ENCODE peak calls at places on chromosomes 4 and X, in seven cellular contexts. One of them, this sample, is unnamed. For H3K4me1, the result is how much of the 10 kb centered on the place peaks cover.

GRCh38 chr4:142901166-142901662 is 55.1 kb upstream of the INPP4B start:
- DNase-seq in endothelial cell of umbilical vein: no peak
- DNase-seq in stomach: no peak
- DNase-seq in Panc1: no peak
- DNase-seq in upper lobe of left lung: no peak
- DNase-seq in sigmoid colon: no peak
- DNase-seq in SK-N-SH: no peak
- DNase-seq in this sample: no peak

GRCh38 chr4:149891381-149891780 is 75.7 kb upstream of the IQCM start:
- DNase-seq in upper lobe of left lung: no peak
- DNase-seq in SK-N-SH: no peak
- DNase-seq in endothelial cell of umbilical vein: no peak
- DNase-seq in Panc1: no peak
- DNase-seq in stomach: no peak
- DNase-seq in sigmoid colon: no peak
- DNase-seq in this sample: no peak

GRCh38 chr4:112361181-112361791 is 64.1 kb downstream of the ALPK1 start:
- DNase-seq in upper lobe of left lung: no peak
- DNase-seq in SK-N-SH: no peak
- DNase-seq in sigmoid colon: no peak
- DNase-seq in stomach: no peak
- DNase-seq in Panc1: no peak
- DNase-seq in endothelial cell of umbilical vein: no peak
- DNase-seq in this sample: no peak

GRCh38 chrX:103398321-103398937 is 22.1 kb downstream of the BEX3 start:
- DNase-seq in stomach: no peak
- DNase-seq in sigmoid colon: no peak
- DNase-seq in endothelial cell of umbilical vein: peak
- DNase-seq in upper lobe of left lung: no peak
- DNase-seq in Panc1: no peak
- DNase-seq in SK-N-SH: no peak
- DNase-seq in this sample: no peak

GRCh38 chr4:56671860-56672259 is 9.2 kb downstream of the HOPX start:
- DNase-seq in sigmoid colon: no peak
- DNase-seq in upper lobe of left lung: no peak
- DNase-seq in stomach: no peak
- DNase-seq in endothelial cell of umbilical vein: no peak
- DNase-seq in SK-N-SH: no peak
- DNase-seq in Panc1: no peak
- DNase-seq in this sample: no peak

GRCh38 chr4:138522366-138522765 is 280.2 kb upstream of the SLC7A11 start:
- DNase-seq in Panc1: peak
- DNase-seq in sigmoid colon: no peak
- DNase-seq in stomach: no peak
- DNase-seq in upper lobe of left lung: no peak
- DNase-seq in SK-N-SH: no peak
- DNase-seq in endothelial cell of umbilical vein: peak
- DNase-seq in this sample: no peak

GRCh38 chr4:163688856-163689255 is 194.4 kb downstream of the TMA16 start:
- DNase-seq in endothelial cell of umbilical vein: no peak
- DNase-seq in upper lobe of left lung: no peak
- DNase-seq in Panc1: no peak
- DNase-seq in sigmoid colon: no peak
- DNase-seq in stomach: no peak
- DNase-seq in SK-N-SH: no peak
- DNase-seq in this sample: no peak

GRCh38 chr4:20248155-20248558 is 3.5 kb upstream of the SLIT2 start:
- DNase-seq in stomach: no peak
- DNase-seq in endothelial cell of umbilical vein: peak
- DNase-seq in Panc1: no peak
- DNase-seq in SK-N-SH: peak
- DNase-seq in upper lobe of left lung: no peak
- DNase-seq in sigmoid colon: no peak
- DNase-seq in this sample: no peak

GRCh38 chr4:76758290-76758882 is 139.6 kb downstream of the SOWAHB start:
- DNase-seq in Panc1: no peak
- DNase-seq in sigmoid colon: no peak
- DNase-seq in upper lobe of left lung: no peak
- DNase-seq in stomach: no peak
- DNase-seq in SK-N-SH: peak
- DNase-seq in endothelial cell of umbilical vein: peak
- DNase-seq in this sample: no peak

GRCh38 chrX:47854474-47854873 is 17.8 kb downstream of the ZNF81 start:
- DNase-seq in endothelial cell of umbilical vein: peak
- DNase-seq in sigmoid colon: no peak
- DNase-seq in SK-N-SH: peak
- DNase-seq in upper lobe of left lung: no peak
- DNase-seq in Panc1: no peak
- DNase-seq in stomach: peak
- DNase-seq in this sample: no peak

GRCh38 chrX:154321624-154322023 is 26.0 kb downstream of the TKTL1 start:
- DNase-seq in sigmoid colon: no peak
- DNase-seq in SK-N-SH: no peak
- DNase-seq in upper lobe of left lung: no peak
- DNase-seq in Panc1: no peak
- DNase-seq in stomach: no peak
- DNase-seq in endothelial cell of umbilical vein: no peak
- DNase-seq in this sample: no peak

GRCh38 chrX:128460835-128461234 is 408.6 kb upstream of the ACTRT1 start:
- DNase-seq in sigmoid colon: no peak
- DNase-seq in endothelial cell of umbilical vein: peak
- DNase-seq in stomach: no peak
- DNase-seq in Panc1: peak
- DNase-seq in SK-N-SH: peak
- DNase-seq in upper lobe of left lung: no peak
- DNase-seq in this sample: no peak

GRCh38 chrX:39903937-39904336 is 193.8 kb downstream of the BCOR start:
- DNase-seq in upper lobe of left lung: no peak
- DNase-seq in SK-N-SH: no peak
- DNase-seq in Panc1: no peak
- DNase-seq in sigmoid colon: no peak
- DNase-seq in endothelial cell of umbilical vein: no peak
- DNase-seq in stomach: no peak
- DNase-seq in this sample: no peak

GRCh38 chr4:108166038-108166437 is 2.7 kb downstream of the LEF1 start:
- DNase-seq in Panc1: no peak
- DNase-seq in endothelial cell of umbilical vein: no peak
- DNase-seq in stomach: no peak
- DNase-seq in sigmoid colon: no peak
- DNase-seq in SK-N-SH: no peak
- DNase-seq in upper lobe of left lung: no peak
- DNase-seq in this sample: no peak
- H3K4me1 ChIP-seq in Panc1: under half
- H3K4me1 ChIP-seq in endothelial cell of umbilical vein: under half
- H3K4me1 ChIP-seq in stomach: under half
- H3K4me1 ChIP-seq in sigmoid colon: under half
- H3K4me1 ChIP-seq in SK-N-SH: under half
- H3K4me1 ChIP-seq in upper lobe of left lung: under half
- H3K4me1 ChIP-seq in this sample: under half

DNA sequence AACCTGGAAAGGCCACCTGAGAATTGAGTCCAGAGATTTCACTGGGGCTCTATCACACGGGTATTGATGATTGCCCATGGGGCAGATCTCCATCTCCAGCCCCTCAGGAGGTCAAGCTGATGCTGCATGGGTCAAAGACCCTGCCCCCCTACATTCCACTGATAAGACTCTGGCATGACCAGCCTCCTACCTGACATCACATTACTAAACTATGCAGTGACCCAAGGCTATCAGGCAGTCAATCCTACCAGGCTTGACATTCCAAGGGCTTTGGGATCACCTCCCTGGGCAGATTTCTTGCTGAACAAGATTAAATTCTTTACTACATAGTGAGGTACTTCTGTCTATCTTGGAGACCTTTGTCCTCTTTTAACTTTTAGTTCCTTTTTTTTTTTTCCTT is 192.7 kb upstream of the STS start:
- DNase-seq in SK-N-SH: no peak
- DNase-seq in endothelial cell of umbilical vein: no peak
- DNase-seq in stomach: no peak
- DNase-seq in Panc1: no peak
- DNase-seq in sigmoid colon: no peak
- DNase-seq in upper lobe of left lung: no peak
- DNase-seq in this sample: no peak
- H3K4me3 ChIP-seq in SK-N-SH: no peak
- H3K4me3 ChIP-seq in endothelial cell of umbilical vein: no peak
- H3K4me3 ChIP-seq in stomach: no peak
- H3K4me3 ChIP-seq in Panc1: no peak
- H3K4me3 ChIP-seq in sigmoid colon: no peak
- H3K4me3 ChIP-seq in upper lobe of left lung: no peak
- H3K4me3 ChIP-seq in this sample: no peak

DNA sequence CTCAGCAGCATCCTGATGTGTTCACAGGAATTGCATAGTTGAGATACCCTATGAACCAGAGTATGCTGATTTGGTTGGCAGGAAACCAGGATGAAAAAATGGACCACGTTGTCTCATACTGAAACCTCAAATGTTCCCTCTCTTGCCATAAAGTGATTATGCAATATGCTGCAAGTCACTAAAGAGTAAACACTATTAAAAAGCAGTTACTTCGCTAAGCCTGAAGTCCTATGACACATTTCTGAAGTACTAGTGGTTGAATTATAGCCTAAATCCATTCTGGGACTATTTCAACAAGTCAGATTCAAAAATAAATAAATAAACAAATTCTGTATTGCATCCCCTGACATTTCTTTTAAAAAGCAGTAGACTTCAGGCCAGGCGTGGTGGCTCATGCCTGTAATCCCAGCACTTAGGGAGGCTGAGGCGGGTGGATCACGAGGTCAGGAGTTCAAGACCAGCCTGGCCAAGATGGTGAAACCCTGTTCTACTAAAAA is 106.0 kb upstream of the NAP1L5 start:
- DNase-seq in sigmoid colon: peak
- DNase-seq in Panc1: peak
- DNase-seq in endothelial cell of umbilical vein: peak
- DNase-seq in SK-N-SH: no peak
- DNase-seq in stomach: no peak
- DNase-seq in upper lobe of left lung: peak
- DNase-seq in this sample: peak
- TF ChIP-seq POLR2AphosphoS5 in sigmoid colon: peak
- TF ChIP-seq POLR2AphosphoS5 in Panc1: no peak
- TF ChIP-seq POLR2AphosphoS5 in endothelial cell of umbilical vein: no peak
- TF ChIP-seq POLR2AphosphoS5 in SK-N-SH: no peak
- TF ChIP-seq POLR2AphosphoS5 in stomach: peak
- TF ChIP-seq POLR2AphosphoS5 in upper lobe of left lung: peak
- TF ChIP-seq POLR2AphosphoS5 in this sample: peak

GRCh38 chr4:89681671-89682070 is 155.3 kb downstream of the SNCA start:
- DNase-seq in Panc1: no peak
- DNase-seq in sigmoid colon: no peak
- DNase-seq in SK-N-SH: no peak
- DNase-seq in upper lobe of left lung: no peak
- DNase-seq in endothelial cell of umbilical vein: no peak
- DNase-seq in stomach: no peak
- DNase-seq in this sample: no peak
- H3K4me1 ChIP-seq in Panc1: under half
- H3K4me1 ChIP-seq in sigmoid colon: under half
- H3K4me1 ChIP-seq in SK-N-SH: under half
- H3K4me1 ChIP-seq in upper lobe of left lung: under half
- H3K4me1 ChIP-seq in endothelial cell of umbilical vein: under half
- H3K4me1 ChIP-seq in stomach: under half
- H3K4me1 ChIP-seq in this sample: under half